ENCODE peak calls at places on chromosomes 2 and 18, in eight cellular contexts. Q is mammary epithelial cell; N is CD8-positive, alpha-beta memory T cell; J is tibial nerve; C is gastrocnemius medialis; X is fibroblast of lung; P is esophagus squamous epithelium; S is pancreas. R is an unnamed sample.

GRCh38 chr2:213007290-213007838 is 144.0 kb downstream of the IKZF2 start:
- DNase-seq in Q (no peak), N (no peak), J (no peak), C (no peak), X (no peak), P (no peak), S (no peak), R (no peak)

GRCh38 chr2:29106980-29107388 is 8.2 kb upstream of the CLIP4 start:
- DNase-seq in Q (peak; percentile 86), N (no peak), J (no peak), C (no peak), X (peak; percentile 76), P (no peak), S (no peak), R (no peak)

GRCh38 chr2:204971219-204971907 is 426.1 kb downstream of the PARD3B start:
- DNase-seq in Q (no peak), N (peak; percentile 67), J (no peak), C (no peak), X (no peak), P (no peak), S (no peak), R (no peak)

GRCh38 chr2:238920053-238920452 is 72.2 kb downstream of the TWIST2 start:
- DNase-seq in Q (no peak), N (no peak), J (no peak), C (no peak), X (no peak), P (no peak), S (no peak), R (no peak)

GRCh38 chr18:62586781-62587487 is 64.1 kb downstream of the ZCCHC2 start:
- DNase-seq in Q (no peak), N (no peak), J (no peak), C (no peak), X (no peak), P (no peak), S (no peak), R (no peak)

GRCh38 chr18:68555935-68556334 is 159.0 kb downstream of the TMX3 start:
- DNase-seq in Q (peak; percentile 86), N (no peak), J (no peak), C (no peak), X (no peak), P (no peak), S (no peak), R (no peak)

GRCh38 chr2:164044637-164045036 is 308.8 kb upstream of the FIGN start:
- DNase-seq in Q (no peak), N (no peak), J (no peak), C (no peak), X (no peak), P (no peak), S (no peak), R (no peak)

GRCh38 chr2:224101820-224102630 is 62.9 kb upstream of the SERPINE2 start:
- DNase-seq in Q (peak; percentile 94), N (no peak), J (no peak), C (no peak), X (peak; percentile 85), P (no peak), S (no peak), R (no peak)

GRCh38 chr2:54680397-54681032 is 42.9 kb upstream of the EML6 start:
- DNase-seq in Q (peak; percentile 64), N (no peak), J (no peak), C (no peak), X (no peak), P (no peak), S (no peak), R (no peak)

GRCh38 chr2:147777408-147777807 is 67.4 kb upstream of the ACVR2A start:
- DNase-seq in Q (no peak), N (no peak), J (no peak), C (no peak), X (no peak), P (no peak), S (no peak), R (no peak)

GRCh38 chr2:194714541-194714940 is 942.5 kb upstream of the SLC39A10 start:
- DNase-seq in Q (peak; percentile 25), N (no peak), J (no peak), C (no peak), X (no peak), P (no peak), S (no peak), R (no peak)

GRCh38 chr2:209977386-209978239 is 24.8 kb upstream of the RPE start:
- DNase-seq in Q (peak; percentile 9), N (peak; percentile 50), J (no peak), C (no peak), X (peak; percentile 66), P (no peak), S (no peak), R (no peak)

GRCh38 chr2:27075219-27075871 is 3.1 kb upstream of the EMILIN1 start:
- DNase-seq in Q (no peak), N (peak; percentile 59), J (no peak), C (no peak), X (peak; percentile 59), P (no peak), S (no peak), R (no peak)

GRCh38 chr2:19675003-19675629 is 226.7 kb downstream of the TTC32 start:
- DNase-seq in Q (no peak), N (no peak), J (no peak), C (no peak), X (no peak), P (no peak), S (no peak), R (no peak)

GRCh38 chr2:96906719-96907404 is 37.0 kb upstream of the SEMA4C start:
- DNase-seq in Q (no peak), N (no peak), J (peak; percentile 62), C (no peak), X (peak; percentile 56), P (no peak), S (no peak), R (no peak)

GRCh38 chr2:66430195-66430905 is 4.6 kb upstream of the MEIS1 start:
- DNase-seq in Q (no peak), N (no peak), J (no peak), C (no peak), X (no peak), P (no peak), S (no peak), R (no peak)

GRCh38 chr2:239948100-239948881 is 76.9 kb downstream of the NDUFA10 start:
- DNase-seq in Q (no peak), N (no peak), J (no peak), C (no peak), X (no peak), P (no peak), S (no peak), R (no peak)

GRCh38 chr18:72830109-72830508 is 37.7 kb downstream of the NETO1 start:
- DNase-seq in Q (peak; percentile 51), N (no peak), J (no peak), C (no peak), X (no peak), P (no peak), S (no peak), R (no peak)

GRCh38 chr2:55581875-55582547 is 35.4 kb downstream of the PPP4R3B start:
- DNase-seq in Q (no peak), N (no peak), J (no peak), C (peak; percentile 37), X (peak; percentile 60), P (no peak), S (no peak), R (no peak)

GRCh38 chr2:105824446-105824845 is 79.7 kb downstream of the NCK2 start:
- DNase-seq in Q (no peak), N (no peak), J (no peak), C (no peak), X (no peak), P (no peak), S (no peak), R (no peak)

GRCh38 chr2:223537669-223538601 is 64.2 kb downstream of the SCG2 start:
- DNase-seq in Q (no peak), N (no peak), J (no peak), C (no peak), X (peak; percentile 64), P (no peak), S (no peak), R (no peak)

GRCh38 chr2:85976106-85976920 is 87.5 kb upstream of the ST3GAL5 start:
- DNase-seq in Q (no peak), N (no peak), J (no peak), C (no peak), X (no peak), P (no peak), S (no peak), R (no peak)

GRCh38 chr2:172968061-172968469 is 107.6 kb upstream of the MAP3K20 start:
- DNase-seq in Q (peak; percentile 53), N (no peak), J (peak; percentile 37), C (peak; percentile 11), X (peak; percentile 97), P (no peak), S (peak; percentile 41), R (peak; percentile 86)

GRCh38 chr2:239208470-239209180 is 192.2 kb downstream of the HDAC4 start:
- DNase-seq in Q (no peak), N (no peak), J (no peak), C (no peak), X (no peak), P (no peak), S (no peak), R (no peak)

GRCh38 chr2:481388-481787 is 193.5 kb upstream of the ALKAL2 start:
- DNase-seq in Q (no peak), N (no peak), J (no peak), C (no peak), X (no peak), P (no peak), S (no peak), R (no peak)

GRCh38 chr2:234309431-234309830 is 187.4 kb downstream of the ARL4C start:
- DNase-seq in Q (no peak), N (no peak), J (no peak), C (no peak), X (no peak), P (no peak), S (no peak), R (no peak)
- H3K27ac ChIP-seq in Q (no peak overlapping the region), N (no peak overlapping the region), J (peak overlapping the region; percentile 25), C (no peak overlapping the region), X (no peak overlapping the region), P (peak overlapping the region; percentile 63), S (no peak overlapping the region), R (no peak overlapping the region)

GRCh38 chr2:47024046-47024445 is 108.4 kb upstream of the MCFD2 start:
- DNase-seq in Q (no peak), N (no peak), J (no peak), C (no peak), X (no peak), P (no peak), S (peak; percentile 25), R (no peak)
- H3K36me3 ChIP-seq in Q (peaks cover 2% of the 10 kb centered on the region), N (peaks cover 30% of the 10 kb centered on the region), J (peaks cover 21% of the 10 kb centered on the region), C (no peaks in the 10 kb centered on the region), X (peaks cover 41% of the 10 kb centered on the region), P (peaks cover 43% of the 10 kb centered on the region), S (peaks cover 57% of the 10 kb centered on the region), R (peaks cover 8% of the 10 kb centered on the region)

GRCh38 chr2:74197983-74198460 is 393 bp upstream of the MTHFD2 start:
- DNase-seq in Q (no peak), N (no peak), J (no peak), C (no peak), X (no peak), P (no peak), S (no peak), R (no peak)
- H3K27ac ChIP-seq in Q (peak overlapping the region; percentile 14), N (peak overlapping the region; percentile 84), J (peak overlapping the region; percentile 90), C (peak overlapping the region; percentile 93), X (peak overlapping the region; percentile 96), P (peak overlapping the region; percentile 96), S (peak overlapping the region; percentile 73), R (no peak overlapping the region)

DNA sequence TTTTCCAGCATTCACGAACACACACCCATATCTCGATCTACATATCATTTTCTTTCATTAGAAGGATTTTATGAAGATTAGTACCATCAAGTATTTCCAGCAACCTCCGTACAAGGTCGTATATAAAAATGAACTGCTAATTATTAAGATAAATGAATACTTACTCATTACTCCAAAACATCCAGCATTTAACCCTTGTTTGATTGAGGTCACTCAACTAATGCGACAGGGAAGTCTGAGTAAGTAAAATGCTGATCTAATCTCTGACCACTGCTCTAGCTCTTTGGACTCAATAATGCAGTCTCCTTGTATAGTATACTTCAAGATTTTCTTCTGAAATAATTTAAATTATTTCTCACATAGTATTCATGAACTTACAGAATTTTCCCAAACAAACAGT is 2.0 kb downstream of the ABHD3 start:
- DNase-seq in Q (no peak), N (no peak), J (no peak), C (no peak), X (no peak), P (no peak), S (no peak), R (no peak)
- H3K36me3 ChIP-seq in Q (no peaks in the 10 kb centered on the region), N (peaks cover 14% of the 10 kb centered on the region), J (no peaks in the 10 kb centered on the region), C (no peaks in the 10 kb centered on the region), X (no peaks in the 10 kb centered on the region), P (no peaks in the 10 kb centered on the region), S (no peaks in the 10 kb centered on the region), R (no peaks in the 10 kb centered on the region)